ENCODE peak calls at places on chromosomes 4 and X, in seven cellular contexts. L is left cardiac atrium; N is nucleus accumbens; F is NCI-H1417 treated with DMSO at 0.1 percent for 48 hours; E is stimulated activated CD4-positive, alpha-beta T cell treated with anti-CD3 and anti-CD28 coated beads, Interleukin-2, amount 100 ng/mL, for 24 hours; W is NCI-H460; V is hippocampal formation. M is an unnamed sample.
A peak's percentile ranks its signal among the peaks of the same experiment; 100 is the strongest.

GRCh38 chr4:177093964-177094363 is 215.7 kb upstream of the NEIL3 start:
- DNase-seq in F (no peak), W (no peak), E (no peak), V (no peak), N (no peak), L (no peak), M (no peak)

GRCh38 chr4:151202851-151203455 is 74.0 kb upstream of the PRSS48 start:
- DNase-seq in W (no peak), L (no peak), E (no peak), F (no peak), V (no peak), N (no peak), M (no peak)

GRCh38 chr4:54539500-54540029 is 118.2 kb upstream of the KIT start:
- DNase-seq in F (no peak), L (peak; percentile 70), V (peak; percentile 53), E (peak; percentile 12), N (peak; percentile 19), W (peak; percentile 8), M (no peak)

GRCh38 chrX:41703574-41704029 is 14.8 kb downstream of the GPR34 start:
- DNase-seq in N (no peak), W (no peak), E (no peak), L (no peak), F (no peak), V (no peak), M (no peak)

GRCh38 chrX:46571423-46572294 is 1.9 kb upstream of the CHST7 start:
- DNase-seq in L (no peak), F (no peak), E (peak; percentile 10), N (no peak), W (no peak), V (no peak), M (no peak)

GRCh38 chrX:130981836-130982235 is 76.3 kb upstream of the ARHGAP36 start:
- DNase-seq in N (no peak), V (no peak), E (no peak), L (no peak), F (no peak), W (no peak), M (no peak)

GRCh38 chrX:53263597-53264094 is 17.7 kb downstream of the IQSEC2 start:
- DNase-seq in F (no peak), L (no peak), V (no peak), N (no peak), E (peak; percentile 57), W (no peak), M (no peak)

GRCh38 chr4:153637201-153637600 is 46.9 kb upstream of the TLR2 start:
- DNase-seq in L (no peak), F (no peak), N (no peak), E (no peak), V (no peak), W (no peak), M (no peak)

GRCh38 chr4:38647096-38647819 is 16.7 kb upstream of the KLF3 start:
- DNase-seq in W (no peak), V (no peak), L (no peak), N (no peak), F (no peak), E (no peak), M (no peak)

GRCh38 chr4:19844436-19844835 is 407.3 kb upstream of the SLIT2 start:
- DNase-seq in N (no peak), E (no peak), V (no peak), W (no peak), L (peak; percentile 34), F (no peak), M (no peak)

GRCh38 chr4:106978046-106978774 is 57.9 kb downstream of the DKK2 start:
- DNase-seq in N (no peak), V (no peak), L (no peak), E (no peak), W (no peak), F (no peak), M (no peak)

GRCh38 chrX:38811515-38812239 is 10.4 kb downstream of the MID1IP1 start:
- DNase-seq in F (no peak), W (no peak), V (no peak), E (no peak), N (no peak), L (no peak), M (no peak)

GRCh38 chr4:89048906-89049601 is 7.9 kb downstream of the FAM13A start:
- DNase-seq in V (no peak), E (no peak), F (no peak), N (no peak), L (no peak), W (no peak), M (no peak)

GRCh38 chr4:7546809-7547367 is 112.2 kb upstream of the PSAPL1 start:
- DNase-seq in V (no peak), L (no peak), F (no peak), N (no peak), W (no peak), E (no peak), M (no peak)

GRCh38 chr4:90990298-90990697 is 863.1 kb downstream of the CCSER1 start:
- DNase-seq in L (no peak), F (no peak), W (no peak), N (no peak), E (no peak), V (no peak), M (no peak)

GRCh38 chr4:84647307-84647884 is 64.5 kb downstream of the CDS1 start:
- DNase-seq in E (no peak), N (no peak), L (no peak), F (no peak), W (no peak), V (no peak), M (no peak)

GRCh38 chrX:52995974-52996304 is 37.6 kb upstream of the FAM156A start:
- DNase-seq in F (no peak), E (no peak), L (no peak), V (no peak), N (no peak), W (no peak), M (no peak)

GRCh38 chr4:25792200-25792791 is 70.5 kb downstream of the SEL1L3 start:
- DNase-seq in V (no peak), L (no peak), N (no peak), F (no peak), E (peak; percentile 17), W (peak; percentile 46), M (no peak)

GRCh38 chr4:165668694-165669093 is 204.3 kb upstream of the TLL1 start:
- DNase-seq in V (no peak), W (no peak), F (no peak), N (no peak), L (no peak), E (no peak), M (no peak)

GRCh38 chr4:173521474-173522159 is 8.4 kb downstream of the HAND2 start:
- DNase-seq in N (no peak), W (no peak), E (no peak), L (peak; percentile 59), F (no peak), V (no peak), M (no peak)

GRCh38 chr4:140150636-140150885 is 3.4 kb downstream of the MAML3 start:
- DNase-seq in W (no peak), N (no peak), F (no peak), V (no peak), E (peak; percentile 65), L (no peak), M (no peak)

GRCh38 chr4:37793562-37793961 is 32.9 kb upstream of the PGM2 start:
- DNase-seq in W (no peak), E (no peak), V (no peak), L (no peak), N (no peak), F (no peak), M (no peak)